ENCODE peak calls at places on chromosomes 5 and 9, in seven cellular contexts. U is fibroblast of mammary gland, N is thoracic aorta, Y is stomach, L is heart left ventricle, K is fibroblast of the aortic adventitia, I is PC-3. T is an unnamed sample.

GRCh38 chr9:121766081-121766683 is 114.7 kb downstream of the DAB2IP start:
- DNase-seq in Y (no peak), K (no peak), I (no peak), U (no peak), L (no peak), N (no peak), T (no peak)

GRCh38 chr5:1292139-1292538 is 2.7 kb downstream of the TERT start:
- DNase-seq in L (no peak), K (no peak), N (no peak), I (no peak), U (no peak), Y (no peak), T (no peak)

GRCh38 chr5:44821164-44821563 is 12.4 kb downstream of the MRPS30 start:
- DNase-seq in L (no peak), N (no peak), K (no peak), Y (no peak), U (no peak), I (no peak), T (no peak)

GRCh38 chr9:37242089-37242488 is 121.7 kb downstream of the ZCCHC7 start:
- DNase-seq in N (no peak), I (no peak), L (no peak), K (no peak), U (no peak), Y (no peak), T (no peak)

GRCh38 chr5:151487544-151487943 is 40.1 kb downstream of the SLC36A1 start:
- DNase-seq in Y (no peak), K (no peak), L (no peak), U (no peak), N (no peak), I (no peak), T (no peak)

GRCh38 chr9:105449081-105449480 is 1.2 kb downstream of the FSD1L start:
- DNase-seq in K (peak; percentile 24), U (peak; percentile 6), I (no peak), L (no peak), N (no peak), Y (no peak), T (no peak)

GRCh38 chr9:11319477-11320060 is 706.8 kb upstream of the PTPRD start:
- DNase-seq in N (no peak), I (peak; percentile 33), U (peak; percentile 16), L (no peak), Y (no peak), K (no peak), T (no peak)

GRCh38 chr5:172886974-172887491 is 53.0 kb downstream of the ERGIC1 start:
- DNase-seq in Y (peak; percentile 54), K (peak; percentile 88), U (peak; percentile 98), N (peak; percentile 61), L (peak; percentile 68), I (no peak), T (peak; percentile 83)

GRCh38 chr5:11377896-11378295 is 526.4 kb downstream of the CTNND2 start:
- DNase-seq in K (no peak), L (no peak), N (no peak), I (no peak), U (no peak), Y (no peak), T (no peak)

GRCh38 chr5:57911466-57911865 is 428.9 kb upstream of the ACTBL2 start:
- DNase-seq in I (no peak), Y (no peak), L (no peak), K (peak; percentile 21), U (no peak), N (no peak), T (peak; percentile 57)

GRCh38 chr5:112979723-112980122 is 3.1 kb downstream of the DCP2 start:
- DNase-seq in Y (no peak), K (no peak), L (no peak), I (no peak), U (no peak), N (no peak), T (no peak)

GRCh38 chr9:35914307-35914807 is 5.1 kb downstream of the SPAAR start:
- DNase-seq in N (no peak), I (no peak), L (peak; percentile 84), Y (peak; percentile 74), U (peak; percentile 15), K (peak; percentile 58), T (no peak)

GRCh38 chr9:87088192-87088591 is 140.9 kb upstream of the GAS1 start:
- DNase-seq in N (no peak), Y (no peak), I (no peak), U (no peak), L (peak; percentile 42), K (no peak), T (no peak)

GRCh38 chr5:11905209-11905608 is 963 bp upstream of the CTNND2 start:
- DNase-seq in L (no peak), U (no peak), N (no peak), Y (no peak), K (no peak), I (no peak), T (no peak)

GRCh38 chr9:104991144-104991953 is 63.4 kb upstream of the ABCA1 start:
- DNase-seq in K (peak; percentile 87), Y (peak; percentile 94), I (peak; percentile 68), N (peak; percentile 72), L (peak; percentile 90), U (peak; percentile 80), T (no peak)

GRCh38 chr5:128083811-128084227 is 253 bp downstream of the SLC12A2 start:
- DNase-seq in L (no peak), I (no peak), K (peak; percentile 35), Y (no peak), N (peak; percentile 4), U (peak; percentile 31), T (no peak)

GRCh38 chr9:115117999-115118470 is at the start of gene TNC:
- DNase-seq in Y (peak; percentile 36), L (peak; percentile 46), K (peak; percentile 76), U (peak; percentile 93), N (peak; percentile 43), I (peak; percentile 81), T (no peak)

GRCh38 chr9:132943677-132944293 is 631 bp downstream of the TSC1 start:
- DNase-seq in L (no peak), U (peak; percentile 6), I (no peak), N (no peak), K (peak; percentile 5), Y (no peak), T (no peak)

GRCh38 chr5:59923465-59923864 is 29.9 kb upstream of the PDE4D start:
- DNase-seq in Y (no peak), I (no peak), K (peak; percentile 6), L (no peak), U (peak; percentile 27), N (no peak), T (no peak)
- TF ChIP-seq CTCF in Y (no peak), I (no peak), K (no peak), L (no peak), U (peak; percentile 23), N (no peak), T (peak; percentile 24)

DNA sequence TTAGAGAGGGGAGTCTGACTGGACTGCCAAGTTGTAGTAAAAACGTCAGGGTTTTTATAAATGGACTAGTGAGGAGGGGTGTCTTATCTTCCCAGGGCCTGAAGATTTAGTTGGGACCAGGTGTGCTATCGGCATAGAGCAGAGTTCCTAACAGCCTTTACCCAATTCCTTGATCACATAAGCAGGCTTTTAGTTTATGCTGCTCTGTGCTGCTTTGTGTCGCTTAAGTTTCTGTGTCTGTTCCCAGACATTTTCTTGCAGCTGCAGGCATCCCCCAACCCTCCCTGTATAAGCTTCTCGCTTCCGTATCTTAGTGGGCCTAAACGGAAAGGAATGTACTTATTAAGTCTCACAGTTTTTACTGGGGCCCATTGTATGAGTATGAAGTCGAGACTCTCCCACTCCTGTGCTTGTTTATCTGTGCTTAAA is 2.6 kb upstream of the SMC5 start:
- DNase-seq in K (peak; percentile 66), N (no peak), U (peak; percentile 58), I (peak; percentile 79), Y (no peak), L (no peak), T (peak; percentile 83)
- H3K4me3 ChIP-seq in K (peak overlapping the region; percentile 44), N (peak overlapping the region; percentile 85), U (peak overlapping the region; percentile 15), I (peak overlapping the region; percentile 97), Y (peak overlapping the region; percentile 25), L (no peak overlapping the region), T (peak overlapping the region; percentile 68)

DNA sequence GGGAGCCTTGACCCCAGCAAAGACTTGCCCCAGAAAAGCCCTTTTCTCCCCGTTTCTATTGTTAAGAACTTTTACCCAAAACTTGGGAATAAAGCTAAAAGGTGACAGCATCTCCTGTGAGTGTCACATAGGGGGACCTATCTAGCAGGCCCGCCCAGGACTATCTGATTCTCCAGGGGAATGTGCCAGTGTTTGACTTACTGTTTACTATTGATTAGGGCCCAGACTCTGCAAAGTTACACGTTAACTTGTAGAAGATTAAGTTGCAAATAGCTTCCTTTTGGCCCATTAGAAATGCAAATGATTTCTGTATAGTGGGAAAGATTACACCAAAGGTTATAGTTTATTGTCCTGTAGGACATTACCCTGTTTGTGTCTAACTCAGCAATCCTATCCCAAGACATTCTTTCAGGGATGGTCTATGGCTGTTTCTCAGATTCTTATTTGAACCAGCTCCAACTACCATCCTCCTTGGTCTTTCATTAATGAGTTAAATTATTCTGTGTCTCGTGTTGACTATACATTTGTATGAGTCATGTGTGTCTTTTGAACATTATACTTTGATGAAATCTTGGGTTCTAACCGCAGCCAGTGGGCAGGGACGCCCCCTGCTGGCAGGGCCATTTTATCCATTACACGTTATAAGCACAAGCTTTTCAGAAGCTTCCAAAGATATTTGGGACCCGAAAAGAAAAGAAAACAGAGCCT is 60.7 kb downstream of the HRH2 start:
- DNase-seq in N (no peak), Y (peak; percentile 91), I (peak; percentile 57), U (no peak), L (peak; percentile 49), K (peak; percentile 6), T (no peak)
- TF ChIP-seq CTCF in N (peak; percentile 75), Y (peak; percentile 53), I (peak; percentile 70), U (peak; percentile 19), L (peak; percentile 65), K (peak; percentile 27), T (peak; percentile 33)

GRCh38 chr5:180960209-180960608 is 28.4 kb upstream of the BTNL3 start:
- DNase-seq in N (no peak), Y (no peak), U (no peak), L (no peak), I (no peak), K (peak; percentile 1), T (no peak)
- H3K4me3 ChIP-seq in N (no peak overlapping the region), Y (no peak overlapping the region), U (no peak overlapping the region), L (no peak overlapping the region), I (no peak overlapping the region), K (no peak overlapping the region), T (no peak overlapping the region)

DNA sequence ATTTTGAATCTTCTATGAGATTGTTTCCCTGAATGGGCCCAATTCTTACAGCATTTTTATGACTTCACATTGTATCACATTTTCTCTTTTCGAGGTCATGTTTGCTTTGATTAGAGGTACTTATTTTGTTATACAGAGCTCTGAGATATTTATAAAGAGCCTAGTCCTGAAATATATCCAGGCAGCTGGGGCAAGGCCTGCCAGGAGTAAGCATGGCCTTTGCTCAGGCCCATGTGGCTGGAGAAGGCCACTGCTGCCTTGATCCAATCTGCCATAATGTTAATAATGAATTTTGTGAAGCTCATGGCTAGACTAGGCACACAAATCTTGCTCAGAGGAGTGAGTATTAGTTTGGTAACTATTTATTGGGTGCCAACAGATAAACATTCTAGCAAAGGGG is 96.0 kb downstream of the TARS1 start:
- DNase-seq in Y (no peak), K (no peak), U (no peak), N (no peak), I (no peak), L (no peak), T (no peak)
- TF ChIP-seq CTCF in Y (no peak), K (no peak), U (no peak), N (no peak), I (no peak), L (no peak), T (no peak)

T was measured in retinal pigment epithelial cell.